ENCODE peak calls at places on chromosomes 12 and 14, in nine cellular contexts. Y is HFF-Myc, Q is tibial artery, W is lower lobe of right lung, E is fibroblast of the aortic adventitia, G is endodermal cell, M is mucosa of descending colon, R is mammary epithelial cell, Z is PC-3. F is an unnamed sample.

GRCh38 chr14:39267592-39268112 is 33.9 kb downstream of the MIA2 start:
- DNase-seq in Y (no peak), Q (no peak), W (no peak), E (peak), G (no peak), M (no peak), R (peak), Z (peak), F (no peak)

GRCh38 chr14:26286806-26287205 is 311.0 kb downstream of the NOVA1 start:
- DNase-seq in Y (no peak), Q (no peak), W (no peak), E (peak), G (no peak), M (no peak), R (no peak), Z (peak), F (no peak)

GRCh38 chr12:31228811-31229792 is 96.8 kb downstream of the SINHCAF start:
- DNase-seq in Y (no peak), Q (peak), W (peak), E (no peak), G (peak), M (peak), R (no peak), Z (no peak), F (no peak)

GRCh38 chr14:43140453-43140852 is 1366.6 kb downstream of the FSCB start:
- DNase-seq in Y (no peak), Q (no peak), W (no peak), E (no peak), G (no peak), M (no peak), R (no peak), Z (no peak), F (no peak)

GRCh38 chr12:107385518-107385917 is 292.2 kb upstream of the CRY1 start:
- DNase-seq in Y (no peak), Q (no peak), W (no peak), E (no peak), G (no peak), M (no peak), R (peak), Z (peak), F (no peak)

GRCh38 chr12:55443776-55444175 is at the start of gene OR6C2:
- DNase-seq in Y (no peak), Q (no peak), W (no peak), E (no peak), G (no peak), M (no peak), R (no peak), Z (no peak), F (no peak)

GRCh38 chr12:100404769-100405407 is 48.0 kb downstream of the SLC17A8 start:
- DNase-seq in Y (peak), Q (no peak), W (peak), E (peak), G (peak), M (no peak), R (peak), Z (peak), F (peak)

GRCh38 chr12:119791453-119791852 is 85.7 kb downstream of the CIT start:
- DNase-seq in Y (no peak), Q (no peak), W (no peak), E (no peak), G (no peak), M (no peak), R (no peak), Z (no peak), F (no peak)

GRCh38 chr12:119804011-119804641 is 73.0 kb downstream of the CIT start:
- DNase-seq in Y (peak), Q (no peak), W (peak), E (peak), G (peak), M (no peak), R (peak), Z (peak), F (no peak)

GRCh38 chr12:59780605-59781135 is 184.8 kb downstream of the SLC16A7 start:
- DNase-seq in Y (peak), Q (no peak), W (no peak), E (peak), G (peak), M (no peak), R (peak), Z (peak), F (no peak)

GRCh38 chr14:59422069-59422881 is 42.9 kb downstream of the GPR135 start:
- DNase-seq in Y (no peak), Q (no peak), W (no peak), E (peak), G (no peak), M (no peak), R (no peak), Z (peak), F (no peak)

GRCh38 chr14:61754627-61755381 is 7.4 kb upstream of the SNAPC1 start:
- DNase-seq in Y (no peak), Q (no peak), W (no peak), E (no peak), G (no peak), M (no peak), R (no peak), Z (peak), F (no peak)

GRCh38 chr12:78305808-78306207 is 475.1 kb downstream of the NAV3 start:
- DNase-seq in Y (no peak), Q (no peak), W (no peak), E (no peak), G (no peak), M (no peak), R (no peak), Z (peak), F (no peak)

GRCh38 chr14:100348779-100349708 is 25.9 kb downstream of the SLC25A47 start:
- DNase-seq in Y (no peak), Q (no peak), W (no peak), E (no peak), G (peak), M (no peak), R (no peak), Z (no peak), F (no peak)

GRCh38 chr12:53190108-53190729 is 9.5 kb upstream of the CSAD start:
- DNase-seq in Y (no peak), Q (peak), W (peak), E (peak), G (peak), M (peak), R (peak), Z (peak), F (peak)

GRCh38 chr12:77032406-77032805 is 33.0 kb downstream of the E2F7 start:
- DNase-seq in Y (no peak), Q (no peak), W (no peak), E (peak), G (no peak), M (no peak), R (peak), Z (peak), F (no peak)

GRCh38 chr12:51262758-51263177 is 7.4 kb downstream of the SMAGP start:
- DNase-seq in Y (no peak), Q (no peak), W (peak), E (peak), G (peak), M (peak), R (peak), Z (peak), F (no peak)

GRCh38 chr14:101464310-101464983 is 96.8 kb upstream of the DIO3 start:
- DNase-seq in Y (no peak), Q (peak), W (no peak), E (no peak), G (no peak), M (no peak), R (no peak), Z (no peak), F (no peak)

GRCh38 chr14:101034986-101035385 is 131.5 kb upstream of the RTL1 start:
- DNase-seq in Y (no peak), Q (peak), W (no peak), E (no peak), G (peak), M (no peak), R (no peak), Z (no peak), F (no peak)

GRCh38 chr14:91008759-91009409 is 51.6 kb downstream of the RPS6KA5 start:
- DNase-seq in Y (no peak), Q (no peak), W (no peak), E (peak), G (no peak), M (no peak), R (no peak), Z (peak), F (no peak)

GRCh38 chr14:35418093-35418492 is 13.5 kb upstream of the NFKBIA start:
- DNase-seq in Y (no peak), Q (no peak), W (no peak), E (no peak), G (no peak), M (no peak), R (no peak), Z (no peak), F (no peak)

GRCh38 chr14:90969493-90970166 is 90.8 kb downstream of the RPS6KA5 start:
- DNase-seq in Y (no peak), Q (no peak), W (no peak), E (peak), G (no peak), M (no peak), R (no peak), Z (no peak), F (no peak)

GRCh38 chr14:69573205-69573840 is 1.3 kb downstream of the CCDC177 start:
- DNase-seq in Y (no peak), Q (no peak), W (no peak), E (no peak), G (no peak), M (no peak), R (no peak), Z (no peak), F (no peak)

GRCh38 chr12:53659609-53660008 is 16.3 kb downstream of the ATP5MC2 start:
- DNase-seq in Y (no peak), Q (no peak), W (no peak), E (peak), G (no peak), M (no peak), R (peak), Z (no peak), F (no peak)

GRCh38 chr12:70648831-70649230 is 11.6 kb upstream of the PTPRB start:
- DNase-seq in Y (no peak), Q (no peak), W (no peak), E (peak), G (no peak), M (no peak), R (peak), Z (peak), F (no peak)

GRCh38 chr14:54848910-54849309 is 53.7 kb downstream of the GCH1 start:
- DNase-seq in Y (no peak), Q (no peak), W (no peak), E (no peak), G (no peak), M (no peak), R (no peak), Z (no peak), F (no peak)

GRCh38 chr12:7602287-7602686 is 63.4 kb downstream of the APOBEC1 start:
- DNase-seq in Y (no peak), Q (no peak), W (no peak), E (peak), G (no peak), M (no peak), R (peak), Z (peak), F (no peak)

GRCh38 chr12:2456122-2456812 is 338.5 kb upstream of the FKBP4 start:
- DNase-seq in Y (no peak), Q (no peak), W (no peak), E (no peak), G (peak), M (no peak), R (no peak), Z (no peak), F (no peak)

GRCh38 chr12:109732321-109733305 is 19.0 kb downstream of the FAM222A start:
- DNase-seq in Y (no peak), Q (peak), W (peak), E (no peak), G (peak), M (peak), R (no peak), Z (no peak), F (no peak)

GRCh38 chr12:108315486-108316105 is 23.5 kb downstream of the CMKLR1 start:
- DNase-seq in Y (no peak), Q (no peak), W (no peak), E (no peak), G (no peak), M (no peak), R (no peak), Z (no peak), F (no peak)

GRCh38 chr14:54294802-54295201 is 102.0 kb upstream of the CDKN3 start:
- DNase-seq in Y (no peak), Q (no peak), W (no peak), E (no peak), G (no peak), M (no peak), R (no peak), Z (no peak), F (no peak)

GRCh38 chr14:30966415-30967363 is 58.8 kb upstream of the AP4S1 start:
- DNase-seq in Y (no peak), Q (no peak), W (no peak), E (no peak), G (no peak), M (no peak), R (peak), Z (peak), F (no peak)

GRCh38 chr14:53472306-53472705 is 319.2 kb upstream of the DDHD1 start:
- DNase-seq in Y (no peak), Q (no peak), W (no peak), E (no peak), G (no peak), M (no peak), R (no peak), Z (no peak), F (no peak)

GRCh38 chr12:108305520-108305919 is 33.6 kb downstream of the CMKLR1 start:
- DNase-seq in Y (peak), Q (peak), W (peak), E (peak), G (no peak), M (peak), R (peak), Z (peak), F (no peak)

GRCh38 chr14:54627718-54628345 is 60.9 kb downstream of the SAMD4A start:
- DNase-seq in Y (peak), Q (peak), W (no peak), E (peak), G (no peak), M (no peak), R (no peak), Z (no peak), F (peak)

GRCh38 chr12:20628388-20628787 is 66.7 kb upstream of the SLCO1C1 start:
- DNase-seq in Y (no peak), Q (no peak), W (no peak), E (no peak), G (no peak), M (no peak), R (no peak), Z (no peak), F (no peak)

GRCh38 chr14:77340389-77340788 is 19.6 kb downstream of the GSTZ1 start:
- DNase-seq in Y (no peak), Q (no peak), W (no peak), E (no peak), G (peak), M (no peak), R (no peak), Z (no peak), F (no peak)

GRCh38 chr12:91582799-91583198 is 400.2 kb upstream of the DCN start:
- DNase-seq in Y (no peak), Q (no peak), W (no peak), E (no peak), G (no peak), M (no peak), R (no peak), Z (peak), F (no peak)

GRCh38 chr12:20596036-20596435 is 99.1 kb upstream of the SLCO1C1 start:
- DNase-seq in Y (no peak), Q (no peak), W (no peak), E (no peak), G (no peak), M (no peak), R (no peak), Z (no peak), F (no peak)

DNA sequence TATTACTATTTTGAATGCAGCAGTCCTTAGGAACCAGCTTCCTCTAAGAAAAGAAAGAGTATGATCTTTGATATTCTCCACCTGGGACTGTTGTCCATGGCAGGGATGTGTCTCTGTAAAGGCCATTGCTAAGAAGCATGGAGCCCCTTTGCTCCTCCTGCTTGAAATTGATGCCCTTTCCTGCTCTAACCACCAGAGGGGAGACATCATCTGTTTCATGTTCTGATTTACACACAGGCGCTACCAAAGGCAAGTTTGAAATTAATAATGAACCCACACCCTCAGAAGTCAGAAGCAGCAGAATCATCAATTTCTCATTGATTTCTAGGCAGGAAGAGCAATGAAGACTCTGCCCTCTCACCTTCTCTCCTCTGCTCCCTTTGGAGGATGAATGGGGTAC is 253.8 kb downstream of the RMST start:
- DNase-seq in Y (no peak), Q (no peak), W (no peak), E (no peak), G (peak), M (no peak), R (peak), Z (peak), F (no peak)
- TF ChIP-seq CTCF in Y (no peak), Q (peak), W (peak), E (no peak), G (peak), M (no peak), R (peak), Z (peak), F (no peak)

GRCh38 chr12:48991247-48992050 is 7.7 kb downstream of the DDN start:
- DNase-seq in Y (no peak), Q (no peak), W (no peak), E (no peak), G (no peak), M (no peak), R (no peak), Z (no peak), F (no peak)
- TF ChIP-seq CTCF in Y (no peak), Q (no peak), W (no peak), E (no peak), G (no peak), M (no peak), R (no peak), Z (no peak), F (no peak)

DNA sequence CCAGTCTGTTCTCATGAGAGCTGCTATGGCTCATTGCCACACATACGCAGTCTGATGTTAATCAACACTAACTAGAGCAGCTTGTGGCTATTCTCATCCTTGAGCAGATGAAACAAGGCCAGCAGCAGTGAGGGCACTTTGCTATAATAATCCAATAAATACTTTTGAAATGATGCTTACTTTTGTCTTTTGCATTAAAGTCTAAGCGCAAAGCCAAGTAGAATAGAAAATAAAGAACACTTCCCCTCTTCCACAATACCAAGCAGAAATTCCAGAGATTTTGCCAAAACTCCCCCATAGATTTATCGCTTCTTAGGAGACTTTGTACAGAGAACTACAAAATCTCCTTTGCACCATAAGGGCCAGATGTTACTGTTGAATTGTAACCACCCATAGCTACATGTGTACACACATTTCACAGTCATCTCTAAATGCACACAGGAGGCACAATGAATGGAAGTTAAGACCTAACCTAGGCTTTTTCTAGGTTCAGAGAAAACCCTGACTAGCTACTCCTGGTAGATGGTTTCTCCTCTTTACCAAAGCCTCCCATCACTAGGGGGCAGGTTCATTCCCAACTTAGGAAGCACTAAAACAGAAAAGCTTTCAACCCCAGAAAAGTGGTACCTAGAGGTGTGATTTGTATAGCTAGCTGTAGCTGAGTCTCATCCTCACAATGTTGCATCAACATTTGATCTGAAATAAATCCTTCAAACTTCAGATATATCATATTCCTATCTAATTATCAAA is 119.3 kb downstream of the HMGA2 start:
- DNase-seq in Y (peak), Q (no peak), W (no peak), E (peak), G (no peak), M (no peak), R (no peak), Z (no peak), F (no peak)
- TF ChIP-seq CTCF in Y (peak), Q (no peak), W (no peak), E (peak), G (peak), M (no peak), R (no peak), Z (peak), F (no peak)

DNA sequence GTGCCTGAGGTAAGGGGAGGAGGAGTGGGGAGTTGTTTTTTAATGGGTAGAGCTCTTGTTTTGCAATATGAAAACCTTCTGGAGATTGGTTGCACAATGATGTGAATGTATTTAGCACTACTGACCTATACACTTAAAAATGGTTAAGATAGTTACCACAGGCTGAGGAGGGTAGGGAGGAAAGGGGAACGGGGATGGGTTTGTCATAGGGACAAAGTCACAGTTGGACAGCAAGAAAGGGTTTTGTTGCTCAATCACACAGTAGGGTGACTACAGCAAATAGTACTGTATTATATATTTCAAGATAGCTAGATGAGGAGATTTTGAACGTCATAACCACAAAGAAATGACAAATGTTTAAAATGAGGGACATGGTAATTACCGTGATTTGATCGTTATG is 1562.4 kb downstream of the AACS start:
- DNase-seq in Y (no peak), Q (no peak), W (no peak), E (no peak), G (no peak), M (no peak), R (no peak), Z (no peak), F (no peak)
- TF ChIP-seq CTCF in Y (no peak), Q (no peak), W (no peak), E (no peak), G (no peak), M (no peak), R (no peak), Z (no peak), F (no peak)

DNA sequence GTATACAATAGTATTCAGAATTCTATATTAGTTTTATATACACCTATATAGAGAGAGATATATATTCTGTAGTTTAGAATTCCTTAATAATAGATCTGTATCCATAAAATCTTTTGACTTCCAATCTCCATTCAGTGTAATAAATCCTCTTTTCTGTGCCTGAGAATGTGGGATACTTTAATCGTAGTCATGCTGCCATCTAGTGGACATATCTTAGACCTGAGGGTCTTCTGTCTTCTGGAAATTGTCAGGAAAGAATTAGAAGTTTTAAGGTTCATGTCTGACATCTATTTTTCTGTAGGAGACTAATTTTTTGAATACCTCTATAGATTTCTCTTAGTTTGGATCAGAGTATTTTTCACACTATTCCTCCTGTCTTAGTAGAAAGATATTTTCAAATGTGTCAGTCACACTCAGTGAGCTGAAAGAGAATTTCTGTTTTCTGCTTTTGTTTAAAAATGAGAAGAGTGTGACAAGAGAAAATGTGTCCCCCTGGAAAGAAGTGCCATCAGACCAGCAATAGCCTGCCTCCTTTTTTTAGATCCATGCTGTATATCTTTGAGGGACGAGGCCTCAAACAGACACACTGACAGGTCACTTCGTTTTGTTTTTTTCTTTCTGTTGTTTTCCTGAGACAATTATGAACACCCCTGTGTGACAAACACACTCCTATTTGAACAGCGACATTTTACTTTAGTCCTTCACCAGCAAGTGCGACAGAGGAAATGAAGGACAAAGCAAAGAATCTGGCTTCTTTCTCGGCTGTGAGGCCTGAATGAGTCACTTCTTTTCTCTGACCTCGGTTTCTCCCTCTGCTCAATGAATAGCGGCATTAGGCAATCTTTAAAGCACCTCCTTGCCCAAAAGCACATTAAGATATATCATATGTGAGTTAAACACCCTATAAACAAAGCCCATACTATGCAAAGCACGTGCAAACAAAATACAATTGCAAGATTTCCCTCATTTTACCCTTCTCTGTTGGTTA is 96.3 kb downstream of the GALC start:
- DNase-seq in Y (peak), Q (no peak), W (no peak), E (peak), G (no peak), M (no peak), R (peak), Z (peak), F (peak)
- TF ChIP-seq CTCF in Y (peak), Q (peak), W (peak), E (peak), G (peak), M (no peak), R (peak), Z (peak), F (peak)